ENCODE peak calls at places on chromosomes 2 and 18, in nine cellular contexts. S, X, J, F, Q, N, I, L and H are unnamed samples.

GRCh38 chr18:76679259-76679658 is 143.1 kb upstream of the ZNF236 start:
- DNase-seq in X (no peak), F (no peak), I (no peak), J (no peak), L (no peak), S (no peak), N (no peak), Q (peak), H (no peak)

GRCh38 chr2:101758001-101758400 is 60.5 kb downstream of the MAP4K4 start:
- DNase-seq in N (peak), X (no peak), Q (no peak), S (no peak), J (no peak), I (no peak), F (no peak), L (no peak), H (no peak)

GRCh38 chr2:100522430-100522829 is 40.4 kb upstream of the PDCL3 start:
- DNase-seq in F (no peak), I (no peak), N (no peak), S (no peak), L (no peak), X (no peak), J (no peak), Q (no peak), H (no peak)

GRCh38 chr2:54402350-54402749 is 53.8 kb upstream of the SPTBN1 start:
- DNase-seq in X (no peak), F (no peak), I (peak), Q (no peak), J (peak), N (peak), S (no peak), L (no peak), H (no peak)

GRCh38 chr2:236241181-236242056 is 22.8 kb downstream of the ASB18 start:
- DNase-seq in Q (no peak), X (no peak), J (no peak), L (no peak), I (no peak), N (no peak), S (no peak), F (no peak), H (no peak)

GRCh38 chr2:207163053-207163814 is 2.5 kb downstream of the KLF7 start:
- DNase-seq in N (peak), F (peak), I (peak), X (no peak), L (no peak), S (no peak), J (peak), Q (no peak), H (peak)

GRCh38 chr18:26532367-26533340 is 15.7 kb downstream of the KCTD1 start:
- DNase-seq in F (no peak), S (no peak), N (peak), I (no peak), L (no peak), Q (no peak), J (no peak), X (no peak), H (no peak)

GRCh38 chr2:96549967-96550786 is 13.6 kb downstream of the ARID5A start:
- DNase-seq in F (peak), J (no peak), I (no peak), N (no peak), Q (peak), L (peak), X (no peak), S (no peak), H (no peak)

GRCh38 chr2:43227830-43228280 is 1.4 kb upstream of the ZFP36L2 start:
- DNase-seq in Q (no peak), F (peak), X (no peak), L (no peak), J (no peak), I (no peak), S (no peak), N (no peak), H (no peak)

GRCh38 chr2:73100956-73101355 is 11.8 kb downstream of the RAB11FIP5 start:
- DNase-seq in L (peak), N (no peak), X (no peak), I (no peak), F (no peak), Q (no peak), J (no peak), S (no peak), H (no peak)

GRCh38 chr18:51194604-51195003 is 2.9 kb downstream of the MEX3C start:
- DNase-seq in L (no peak), F (no peak), X (no peak), S (no peak), N (peak), J (no peak), Q (peak), I (peak), H (no peak)

GRCh38 chr2:241188386-241189092 is at the start of gene ANO7:
- DNase-seq in L (no peak), I (no peak), J (no peak), F (no peak), X (no peak), N (no peak), S (no peak), Q (no peak), H (peak)

GRCh38 chr2:120750488-120751210 is 15.0 kb downstream of the GLI2 start:
- DNase-seq in N (peak), Q (no peak), I (no peak), S (no peak), L (no peak), X (no peak), F (no peak), J (no peak), H (no peak)

GRCh38 chr2:88852753-88853402 is 161.4 kb downstream of the RPIA start:
- DNase-seq in F (no peak), N (no peak), Q (no peak), S (no peak), J (no peak), X (no peak), I (peak), L (no peak), H (no peak)

GRCh38 chr2:26325851-26326250 is 20.1 kb upstream of the SELENOI start:
- DNase-seq in Q (no peak), N (peak), L (no peak), J (no peak), X (no peak), I (peak), F (no peak), S (no peak), H (no peak)

GRCh38 chr2:45342-46130 is 769 bp downstream of the FAM110C start:
- DNase-seq in S (no peak), Q (peak), N (no peak), F (peak), L (peak), J (no peak), X (no peak), I (no peak), H (no peak)

GRCh38 chr18:75075016-75075305 is 134.0 kb downstream of the PTGR3 start:
- DNase-seq in Q (no peak), L (no peak), N (no peak), S (no peak), J (no peak), F (no peak), X (no peak), I (no peak), H (no peak)

GRCh38 chr2:191321861-191322662 is 76.9 kb downstream of the MYO1B start:
- DNase-seq in I (peak), F (no peak), X (no peak), Q (peak), J (no peak), L (no peak), N (peak), S (no peak), H (no peak)

GRCh38 chr2:175062787-175063585 is 57.8 kb upstream of the CHN1 start:
- DNase-seq in I (no peak), J (no peak), N (no peak), X (no peak), S (no peak), F (no peak), Q (no peak), L (no peak), H (no peak)

GRCh38 chr2:68463287-68463877 is 3.7 kb downstream of the FBXO48 start:
- DNase-seq in S (no peak), J (no peak), X (no peak), Q (peak), I (peak), F (peak), L (no peak), N (peak), H (no peak)

GRCh38 chr2:198066597-198066996 is 262.2 kb downstream of the PLCL1 start:
- DNase-seq in L (no peak), J (no peak), N (no peak), X (no peak), S (no peak), I (no peak), Q (no peak), F (no peak), H (no peak)

GRCh38 chr18:50218432-50219197 is 23.7 kb upstream of the MYO5B start:
- DNase-seq in F (no peak), J (no peak), S (no peak), L (no peak), Q (peak), I (peak), X (no peak), N (peak), H (no peak)

GRCh38 chr2:28544915-28545589 is 49.2 kb downstream of the PLB1 start:
- DNase-seq in L (no peak), S (peak), F (no peak), I (no peak), X (no peak), J (no peak), N (peak), Q (no peak), H (no peak)

GRCh38 chr2:224195954-224196571 is 157.0 kb upstream of the SERPINE2 start:
- DNase-seq in X (peak), J (peak), N (no peak), Q (no peak), F (no peak), S (no peak), I (peak), L (no peak), H (no peak)

GRCh38 chr2:112680666-112681101 is 34.9 kb downstream of the SLC20A1 start:
- DNase-seq in I (no peak), N (peak), Q (no peak), J (no peak), L (no peak), X (no peak), F (no peak), S (no peak), H (peak)

GRCh38 chr18:68714356-68714706 is 577 bp downstream of the TMX3 start:
- DNase-seq in X (no peak), Q (peak), F (peak), L (no peak), N (peak), S (no peak), J (no peak), I (no peak), H (peak)

DNA sequence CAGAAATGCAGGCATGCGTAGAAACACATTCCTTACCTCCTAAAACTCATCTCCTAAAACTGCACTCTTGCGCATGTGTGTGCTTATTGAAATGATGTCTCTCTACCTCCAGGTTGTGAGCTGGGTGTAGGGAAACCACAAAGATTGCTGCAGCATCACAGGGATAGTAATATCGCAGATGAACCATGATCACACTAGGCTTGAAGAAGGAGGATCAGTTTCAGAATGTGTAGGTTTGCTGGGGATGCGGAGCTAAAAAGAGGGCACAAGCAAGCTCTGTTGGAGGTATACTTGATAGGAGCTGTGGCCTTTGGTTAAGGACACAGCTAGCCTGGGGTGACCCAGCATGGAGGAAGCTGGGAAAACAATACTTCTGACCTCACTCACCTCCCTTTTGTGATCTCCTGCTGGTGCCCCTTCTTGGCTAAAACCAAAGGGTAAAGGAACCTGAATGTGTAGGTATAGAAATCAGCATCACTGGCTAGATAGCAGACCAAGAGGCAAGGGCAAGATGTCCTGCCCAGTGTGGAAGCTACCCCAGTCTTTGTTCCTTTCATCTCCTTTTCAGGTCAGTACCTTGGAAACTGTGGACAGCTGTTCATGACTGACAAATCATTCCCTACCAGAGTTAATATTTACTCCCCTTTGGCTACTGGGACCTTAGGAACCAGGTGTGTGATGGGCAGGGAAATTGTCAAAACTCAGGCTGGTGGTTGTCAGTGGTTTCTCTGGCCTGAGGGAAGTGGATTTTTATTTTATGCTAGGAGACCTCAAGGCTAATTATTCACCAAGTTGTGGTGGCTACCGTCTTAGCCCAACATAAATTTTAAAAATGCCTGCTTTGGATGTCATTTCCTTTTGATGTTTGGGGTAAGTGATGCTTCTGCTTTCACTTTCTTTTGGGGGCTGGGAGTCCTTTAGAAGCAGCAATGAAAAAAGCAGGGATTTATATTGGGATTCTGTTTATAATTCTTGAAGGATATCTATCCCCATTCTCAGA is 119.0 kb downstream of the SETBP1 start:
- DNase-seq in J (no peak), S (no peak), L (no peak), N (no peak), X (no peak), I (no peak), Q (no peak), F (no peak), H (no peak)
- H3K27ac ChIP-seq in J (no peak), S (no peak), L (no peak), N (no peak), X (no peak), I (peak), Q (no peak), F (no peak), H (no peak)

GRCh38 chr2:3277050-3277747 is 100.4 kb downstream of the EIPR1 start:
- DNase-seq in S (no peak), I (no peak), F (no peak), Q (no peak), N (no peak), J (no peak), X (no peak), L (peak), H (no peak)
- H3K27ac ChIP-seq in S (no peak), I (no peak), F (no peak), Q (no peak), N (no peak), J (no peak), X (no peak), L (no peak), H (no peak)

DNA sequence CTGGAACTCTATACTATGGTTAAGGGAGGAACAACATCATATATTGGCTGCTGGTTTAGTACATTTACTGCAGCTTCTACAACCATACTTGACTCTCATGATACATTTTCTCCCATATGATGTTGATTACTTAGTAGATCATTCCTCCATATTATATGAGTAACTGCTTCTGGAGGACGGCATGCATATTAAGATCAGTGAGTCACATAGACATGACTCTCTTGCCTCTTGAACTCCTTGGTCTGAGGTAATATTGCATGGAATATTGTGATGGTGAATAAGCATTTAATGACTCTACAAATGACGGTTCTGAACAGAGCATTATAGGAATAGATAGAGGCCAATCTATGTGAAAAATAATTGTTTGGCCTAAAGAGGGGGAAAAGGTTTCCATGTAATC is 418.8 kb upstream of the SPHKAP start:
- DNase-seq in X (no peak), L (no peak), S (no peak), J (no peak), I (peak), Q (no peak), F (no peak), N (peak), H (no peak)
- H3K27ac ChIP-seq in X (no peak), L (no peak), S (no peak), J (no peak), I (no peak), Q (no peak), F (no peak), N (peak), H (no peak)

DNA sequence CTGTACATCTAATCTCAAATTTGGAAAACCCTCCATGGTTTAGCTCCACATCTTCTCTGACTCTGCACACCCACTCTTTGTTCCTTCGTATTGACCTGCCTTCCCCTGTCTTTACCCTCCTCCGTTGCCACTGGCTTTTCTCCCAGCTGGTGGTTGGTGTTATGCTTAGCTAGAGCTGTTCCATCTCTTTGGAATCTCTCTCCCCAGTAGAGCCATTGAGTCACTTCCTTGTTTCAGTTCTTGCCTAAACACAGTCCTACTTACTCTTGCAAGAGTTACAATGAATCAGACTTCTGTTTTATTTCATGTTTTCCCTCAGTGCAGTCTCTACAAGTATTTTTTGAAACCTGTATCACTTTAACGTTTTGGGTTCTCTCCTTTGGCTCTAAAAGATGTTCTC is 263.9 kb downstream of the LTBP1 start:
- DNase-seq in I (peak), Q (peak), F (peak), X (no peak), N (peak), S (no peak), J (peak), L (peak), H (no peak)
- H3K27ac ChIP-seq in I (no peak), Q (no peak), F (peak), X (no peak), N (peak), S (no peak), J (no peak), L (no peak), H (no peak)

GRCh38 chr2:171669121-171669520 is 18.1 kb upstream of the DYNC1I2 start:
- DNase-seq in J (no peak), Q (no peak), I (no peak), S (no peak), F (no peak), L (no peak), X (peak), N (no peak), H (no peak)

GRCh38 chr2:171671867-171672266 is 15.4 kb upstream of the DYNC1I2 start:
- DNase-seq in F (no peak), N (no peak), Q (no peak), J (no peak), S (no peak), I (no peak), X (no peak), L (no peak), H (no peak)

GRCh38 chr2:171667041-171667440 is 20.2 kb upstream of the DYNC1I2 start:
- DNase-seq in N (no peak), J (no peak), L (no peak), F (no peak), I (no peak), X (no peak), S (no peak), Q (no peak), H (no peak)

GRCh38 chr2:171670655-171671054 is 16.6 kb upstream of the DYNC1I2 start:
- DNase-seq in F (no peak), S (no peak), I (peak), N (peak), J (no peak), L (no peak), X (no peak), Q (no peak), H (no peak)

DNA sequence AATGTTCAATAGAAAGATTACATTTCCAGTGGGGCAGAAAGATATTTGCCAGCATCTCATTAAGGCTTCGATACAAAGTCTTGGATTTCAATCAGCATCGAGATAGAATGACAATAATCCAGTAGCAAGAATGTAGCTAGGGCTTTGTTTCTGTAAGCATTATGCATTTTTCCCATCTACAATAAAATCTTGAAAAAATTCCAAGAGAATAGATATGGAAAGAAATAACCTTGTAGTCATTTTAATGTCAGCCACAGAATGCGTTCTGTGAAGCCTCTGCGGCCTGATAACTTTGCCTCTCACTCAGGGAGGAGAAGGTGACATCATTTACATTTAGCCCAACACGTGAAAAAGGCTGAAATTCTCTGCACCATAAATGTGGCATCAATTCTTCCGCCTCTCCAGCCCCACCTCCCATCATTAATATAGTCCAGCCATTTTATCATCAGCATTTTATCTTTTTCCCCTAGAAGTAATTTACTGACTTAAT is 19.1 kb upstream of the DYNC1I2 start:
- DNase-seq in Q (no peak), I (no peak), L (no peak), N (no peak), X (no peak), F (no peak), S (no peak), J (no peak), H (no peak)
- H3K27ac ChIP-seq in Q (no peak), I (no peak), L (no peak), N (no peak), X (peak), F (no peak), S (no peak), J (no peak), H (no peak)

GRCh38 chr2:61180686-61181085 is 18.7 kb downstream of the C2orf74 start:
- DNase-seq in I (no peak), S (no peak), L (no peak), J (no peak), F (no peak), X (no peak), Q (no peak), N (no peak), H (no peak)
- H3K27ac ChIP-seq in I (peak), S (no peak), L (no peak), J (peak), F (no peak), X (peak), Q (no peak), N (peak), H (peak)

DNA sequence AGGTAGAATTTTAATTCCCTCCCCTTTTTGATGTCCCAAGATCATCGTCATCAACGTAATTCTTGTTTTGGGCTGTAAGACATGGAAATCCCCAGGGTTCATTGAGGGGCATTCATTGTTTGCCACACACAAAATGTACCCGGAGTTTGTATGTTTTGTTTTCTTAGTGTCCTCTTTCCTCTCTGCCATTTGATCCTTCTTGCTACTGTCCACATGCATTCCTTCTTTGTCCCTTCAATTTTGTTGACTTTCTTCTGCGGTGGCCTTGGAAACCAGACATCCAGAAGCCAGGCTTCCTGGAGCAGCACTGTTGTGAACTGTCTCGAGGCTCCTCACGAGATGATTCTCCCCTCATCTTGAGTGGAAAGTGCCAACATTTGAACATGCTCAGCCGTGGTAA is 24.7 kb downstream of the IGFBP2 start:
- DNase-seq in N (no peak), X (no peak), J (no peak), L (no peak), Q (no peak), I (no peak), S (no peak), F (no peak), H (no peak)
- H3K27ac ChIP-seq in N (no peak), X (no peak), J (no peak), L (no peak), Q (no peak), I (no peak), S (no peak), F (no peak), H (peak)

DNA sequence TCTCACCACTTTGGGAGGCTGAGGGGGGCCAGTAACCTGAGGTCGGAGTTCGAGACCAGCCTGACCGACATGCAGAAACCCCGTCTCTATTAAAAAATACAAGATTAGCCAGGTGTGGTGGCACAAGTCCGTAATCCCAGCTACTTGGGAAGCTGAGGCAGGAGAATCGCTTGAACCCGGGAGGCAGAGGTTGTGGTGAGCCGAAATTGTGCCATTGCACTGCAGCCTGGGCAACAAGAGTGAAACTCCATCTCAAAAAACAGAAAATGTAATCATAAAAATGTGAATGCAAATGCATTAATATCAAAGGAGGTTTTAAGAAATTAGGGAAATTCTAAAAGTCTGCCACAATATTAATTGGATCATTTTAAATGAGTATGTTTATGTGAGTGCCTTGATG is 45.7 kb downstream of the ACTR2 start:
- DNase-seq in J (no peak), Q (no peak), I (no peak), L (no peak), S (no peak), X (no peak), N (no peak), F (no peak), H (no peak)
- H3K27ac ChIP-seq in J (no peak), Q (no peak), I (no peak), L (no peak), S (no peak), X (no peak), N (no peak), F (no peak), H (no peak)